ENCODE peak calls at places on chromosome 19, in nine cellular contexts. A is HCT116, T is IMR-90, R is uterus, G is GM12891, C is transverse colon, Q is heart left ventricle, J is endothelial cell of umbilical vein, L is suprapubic skin. I is an unnamed sample.

GRCh38 chr19:18322318-18322758 is 538 bp downstream of the LSM4 start:
- DNase-seq in A (no peak), T (peak), R (no peak), G (no peak), C (peak), Q (no peak), J (peak), L (no peak), I (peak)

GRCh38 chr19:11137542-11138384 is 17.8 kb downstream of the SPC24 start:
- DNase-seq in A (no peak), T (peak), R (peak), G (peak), C (peak), Q (peak), J (peak), L (peak), I (peak)

GRCh38 chr19:46898731-46899130 is 37.9 kb downstream of the ARHGAP35 start:
- DNase-seq in A (no peak), T (peak), R (peak), G (no peak), C (no peak), Q (no peak), J (no peak), L (no peak), I (no peak)

GRCh38 chr19:15466851-15467733 is 2.7 kb upstream of the RASAL3 start:
- DNase-seq in A (no peak), T (peak), R (no peak), G (no peak), C (peak), Q (no peak), J (peak), L (no peak), I (no peak)

GRCh38 chr19:9140159-9140874 is at the start of gene ZNF317:
- DNase-seq in A (peak), T (peak), R (peak), G (peak), C (peak), Q (peak), J (peak), L (peak), I (peak)

GRCh38 chr19:17687857-17688784 is at the start of gene UNC13A:
- DNase-seq in A (no peak), T (peak), R (no peak), G (no peak), C (peak), Q (peak), J (no peak), L (no peak), I (no peak)

GRCh38 chr19:13669780-13670355 is 94.5 kb upstream of the MRI1 start:
- DNase-seq in A (no peak), T (no peak), R (no peak), G (no peak), C (no peak), Q (no peak), J (no peak), L (no peak), I (no peak)

GRCh38 chr19:4795400-4795799 is 3.9 kb downstream of the FEM1A start:
- DNase-seq in A (no peak), T (peak), R (no peak), G (no peak), C (no peak), Q (no peak), J (no peak), L (no peak), I (no peak)

GRCh38 chr19:14006766-14007562 is 844 bp upstream of the RFX1 start:
- DNase-seq in A (no peak), T (no peak), R (no peak), G (no peak), C (no peak), Q (peak), J (no peak), L (peak), I (peak)

GRCh38 chr19:1285737-1286360 is at the start of gene EFNA2:
- DNase-seq in A (no peak), T (no peak), R (no peak), G (no peak), C (no peak), Q (no peak), J (no peak), L (no peak), I (no peak)

GRCh38 chr19:3028305-3029069 is 593 bp downstream of the TLE2 start:
- DNase-seq in A (no peak), T (no peak), R (peak), G (no peak), C (peak), Q (no peak), J (no peak), L (no peak), I (no peak)

GRCh38 chr19:42028304-42029216 is 34.5 kb upstream of the ATP1A3 start:
- DNase-seq in A (peak), T (no peak), R (no peak), G (no peak), C (no peak), Q (peak), J (no peak), L (no peak), I (peak)

GRCh38 chr19:30116984-30117555 is 175.0 kb downstream of the URI1 start:
- DNase-seq in A (no peak), T (no peak), R (no peak), G (no peak), C (no peak), Q (no peak), J (no peak), L (no peak), I (no peak)

GRCh38 chr19:15829277-15829770 is 13.9 kb upstream of the OR10H1 start:
- DNase-seq in A (no peak), T (no peak), R (no peak), G (no peak), C (no peak), Q (no peak), J (no peak), L (no peak), I (no peak)

GRCh38 chr19:1451916-1452801 is 2.2 kb downstream of the APC2 start:
- DNase-seq in A (no peak), T (no peak), R (no peak), G (no peak), C (no peak), Q (peak), J (no peak), L (no peak), I (no peak)

GRCh38 chr19:1883784-1884183 is 1.5 kb downstream of the ABHD17A start:
- DNase-seq in A (no peak), T (no peak), R (no peak), G (no peak), C (no peak), Q (no peak), J (no peak), L (no peak), I (no peak)

GRCh38 chr19:45632468-45633196 is 6.6 kb downstream of the EML2 start:
- DNase-seq in A (peak), T (peak), R (peak), G (no peak), C (peak), Q (peak), J (peak), L (peak), I (peak)
- TF ChIP-seq POLR2A in A (no peak), T (no peak), R (no peak), G (no peak), C (no peak), Q (no peak), J (no peak), L (no peak), I (no peak)

GRCh38 chr19:39432677-39433025 is 3.1 kb downstream of the RPS16 start:
- DNase-seq in A (no peak), T (no peak), R (no peak), G (no peak), C (no peak), Q (no peak), J (no peak), L (no peak), I (no peak)

GRCh38 chr19:39433480-39434079 is 2.2 kb downstream of the RPS16 start:
- DNase-seq in A (no peak), T (no peak), R (no peak), G (no peak), C (no peak), Q (peak), J (no peak), L (no peak), I (no peak)

GRCh38 chr19:39436350-39436716 is 584 bp upstream of the RPS16 start:
- DNase-seq in A (no peak), T (no peak), R (no peak), G (no peak), C (no peak), Q (no peak), J (no peak), L (no peak), I (no peak)

GRCh38 chr19:39435499-39436349 is at the start of gene RPS16:
- DNase-seq in A (peak), T (peak), R (peak), G (peak), C (peak), Q (peak), J (peak), L (peak), I (peak)

DNA sequence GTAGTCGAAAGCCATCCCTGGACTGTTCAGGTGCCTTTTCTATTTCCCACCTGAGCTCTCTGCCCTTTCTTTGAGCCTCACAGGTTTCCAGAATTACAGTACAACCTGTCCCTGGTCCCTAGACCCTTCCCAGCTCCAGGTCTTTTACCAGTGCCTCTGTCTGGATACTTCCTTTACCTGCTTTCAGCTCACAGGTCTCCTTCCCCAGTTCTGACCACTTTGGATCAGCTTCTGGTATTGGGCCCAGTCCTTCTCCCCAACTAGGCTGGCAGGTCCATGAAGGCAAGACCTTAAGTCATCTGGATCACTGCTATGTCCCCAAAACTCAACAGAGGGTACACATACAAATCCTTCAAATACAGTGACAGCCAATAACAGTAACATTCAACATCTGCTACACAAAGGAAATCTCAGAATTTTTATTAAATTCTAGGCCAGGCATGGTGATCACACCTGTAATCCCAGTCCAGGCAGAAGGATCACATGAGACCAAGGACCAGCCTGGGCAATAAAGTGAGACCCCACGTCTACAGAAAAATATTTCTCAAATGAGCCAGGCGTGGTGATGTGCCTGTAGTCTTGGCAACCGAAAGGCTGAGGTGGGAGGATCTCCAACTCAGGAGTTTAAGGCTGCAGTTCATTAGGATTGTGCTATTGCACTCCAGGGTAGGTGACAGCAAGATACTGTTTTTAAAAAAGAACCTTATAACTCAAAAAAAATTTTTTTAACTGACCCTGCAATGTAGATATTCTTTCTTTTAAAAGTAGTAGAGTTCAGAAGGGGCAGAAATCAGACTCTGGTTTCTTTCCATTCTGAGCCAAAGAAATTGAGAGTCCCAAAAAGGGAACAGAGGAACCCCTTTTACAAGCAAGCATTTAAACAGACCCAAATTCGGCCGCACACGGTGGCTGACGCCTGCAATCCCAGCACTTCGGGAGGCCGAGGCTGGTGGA is 1.3 kb downstream of the RPS16 start:
- DNase-seq in A (no peak), T (no peak), R (no peak), G (no peak), C (no peak), Q (peak), J (no peak), L (no peak), I (no peak)
- TF ChIP-seq POLR2A in A (no peak), T (no peak), R (no peak), G (no peak), C (no peak), Q (no peak), J (no peak), L (no peak), I (no peak)

DNA sequence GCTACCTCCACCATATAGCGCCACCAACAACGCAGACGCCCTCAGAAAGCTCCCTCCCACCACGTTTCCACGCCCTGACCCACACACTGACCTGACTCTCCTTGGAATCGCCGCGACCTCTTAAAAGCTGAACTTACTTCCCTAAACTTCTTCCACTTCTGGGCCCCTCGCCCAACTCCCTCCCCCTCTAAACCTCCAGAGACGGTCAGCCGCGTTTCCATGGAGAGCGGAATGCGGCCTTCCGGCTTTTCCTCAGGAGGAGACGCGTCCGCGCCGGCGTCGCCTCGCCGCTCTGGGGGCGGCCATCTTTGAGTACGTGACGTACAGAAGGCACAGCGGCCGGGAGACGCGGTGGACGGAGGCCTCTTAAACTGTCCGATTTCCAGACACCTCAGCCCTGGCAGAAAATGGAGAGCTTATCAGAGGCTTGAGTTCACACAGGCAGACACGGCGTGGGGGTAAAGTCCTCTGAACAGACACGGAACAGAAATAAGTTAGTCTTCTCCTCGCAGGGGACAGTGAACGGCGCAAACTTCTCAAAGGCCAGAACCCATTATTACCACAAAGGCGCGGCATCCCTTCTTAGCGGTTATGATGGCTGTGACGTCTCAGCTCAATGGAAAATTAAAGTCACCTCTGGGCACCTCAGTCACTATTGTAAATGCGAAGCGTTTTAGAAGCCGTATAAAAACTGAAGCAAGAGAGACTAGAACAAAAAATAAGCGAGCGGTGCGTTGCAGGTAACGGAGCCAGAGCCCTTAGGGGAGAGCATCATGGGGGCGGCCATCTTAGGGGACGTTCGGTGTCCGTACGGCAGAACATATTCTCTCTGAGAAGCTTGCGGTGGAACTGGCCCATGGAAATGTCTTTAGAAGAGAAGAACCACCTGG is at the start of gene ZNF432:
- DNase-seq in A (peak), T (peak), R (peak), G (peak), C (peak), Q (peak), J (peak), L (peak), I (peak)
- TF ChIP-seq POLR2A in A (no peak), T (peak), R (peak), G (peak), C (peak), Q (peak), J (no peak), L (no peak), I (peak)

GRCh38 chr19:12139885-12140544 is at the start of gene ZNF20:
- DNase-seq in A (peak), T (peak), R (peak), G (peak), C (peak), Q (peak), J (peak), L (peak), I (peak)
- TF ChIP-seq POLR2A in A (no peak), T (peak), R (peak), G (peak), C (peak), Q (peak), J (no peak), L (no peak), I (peak)

GRCh38 chr19:6465006-6465405 is 935 bp downstream of the CRB3 start:
- DNase-seq in A (no peak), T (no peak), R (no peak), G (no peak), C (peak), Q (no peak), J (no peak), L (no peak), I (no peak)

GRCh38 chr19:6467384-6467783 is 3.3 kb downstream of the CRB3 start:
- DNase-seq in A (no peak), T (no peak), R (no peak), G (no peak), C (no peak), Q (no peak), J (no peak), L (no peak), I (no peak)

GRCh38 chr19:6466526-6467248 is 2.6 kb downstream of the CRB3 start:
- DNase-seq in A (no peak), T (no peak), R (no peak), G (no peak), C (no peak), Q (no peak), J (no peak), L (no peak), I (no peak)

GRCh38 chr19:6465663-6466062 is 1.6 kb downstream of the CRB3 start:
- DNase-seq in A (no peak), T (no peak), R (no peak), G (no peak), C (no peak), Q (no peak), J (no peak), L (no peak), I (no peak)

GRCh38 chr19:6464070-6464873 is at the start of gene CRB3:
- DNase-seq in A (peak), T (no peak), R (no peak), G (no peak), C (peak), Q (no peak), J (no peak), L (peak), I (no peak)
- TF ChIP-seq POLR2A in A (no peak), T (no peak), R (no peak), G (no peak), C (peak), Q (no peak), J (no peak), L (no peak), I (no peak)

DNA sequence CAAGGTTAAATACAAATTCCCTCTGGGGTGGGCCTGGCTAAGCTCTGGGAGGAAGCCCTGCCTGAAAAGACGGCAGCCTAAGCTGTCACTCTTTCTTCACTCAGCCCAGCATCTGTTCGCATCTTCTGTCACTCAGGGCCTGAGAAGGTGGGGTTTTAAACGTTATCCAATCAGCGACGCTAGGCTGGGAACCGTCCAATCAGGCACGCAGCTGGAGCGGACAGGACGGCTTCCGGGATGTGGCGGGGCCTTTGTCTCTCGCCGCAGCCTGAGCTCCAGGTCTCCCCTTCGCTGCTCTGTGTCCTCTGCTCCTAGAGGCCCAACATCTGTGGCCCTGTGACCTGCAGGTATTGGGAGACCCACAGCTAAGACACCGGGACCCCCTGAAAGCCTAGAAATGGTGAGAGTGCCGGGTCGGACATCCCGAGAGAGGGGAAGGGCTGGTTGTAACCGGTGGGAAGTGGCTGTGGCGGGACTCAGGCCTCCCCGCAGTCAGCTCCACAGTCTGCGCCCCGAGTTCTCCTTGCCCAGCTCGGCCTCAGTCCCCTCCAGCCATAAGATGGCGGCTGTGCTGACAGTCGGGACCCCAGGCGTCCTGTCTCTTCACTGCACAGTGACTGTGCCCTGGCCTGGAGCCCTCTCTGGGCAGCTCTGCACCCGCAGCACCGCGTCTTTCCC is at the start of gene ZNF431:
- DNase-seq in A (peak), T (peak), R (peak), G (peak), C (peak), Q (peak), J (peak), L (peak), I (peak)
- TF ChIP-seq POLR2A in A (peak), T (peak), R (no peak), G (peak), C (peak), Q (peak), J (peak), L (peak), I (peak)

GRCh38 chr19:5903054-5903501 is 512 bp downstream of the NDUFA11 start:
- DNase-seq in A (no peak), T (peak), R (no peak), G (no peak), C (no peak), Q (no peak), J (no peak), L (no peak), I (peak)

GRCh38 chr19:5904302-5905071 is at the start of gene VMAC:
- DNase-seq in A (peak), T (peak), R (peak), G (peak), C (peak), Q (peak), J (peak), L (peak), I (peak)

GRCh38 chr19:5900976-5901375 is 2.6 kb downstream of the NDUFA11 start:
- DNase-seq in A (no peak), T (no peak), R (no peak), G (no peak), C (no peak), Q (no peak), J (no peak), L (no peak), I (no peak)

GRCh38 chr19:5905072-5905778 is 553 bp downstream of the VMAC start:
- DNase-seq in A (no peak), T (no peak), R (no peak), G (no peak), C (no peak), Q (no peak), J (no peak), L (no peak), I (no peak)

GRCh38 chr19:5903502-5904301 is at the start of gene NDUFA11:
- DNase-seq in A (peak), T (peak), R (peak), G (peak), C (peak), Q (peak), J (peak), L (peak), I (peak)
- TF ChIP-seq POLR2A in A (peak), T (peak), R (peak), G (peak), C (peak), Q (peak), J (peak), L (peak), I (peak)

I was measured in erythroblast.